ENCODE peak calls at places on chromosomes 3 and 15, in seven cellular contexts. U is H9, E is mesendoderm, V is trophoblast cell, Z is H1, J is neuronal stem cell, W is mesenchymal stem cell. G is an unnamed sample.

GRCh38 chr3:78029775-78030174 is 989.9 kb downstream of the ROBO2 start:
- DNase-seq in U (peak; percentile 46), E (no peak), V (no peak), Z (peak; percentile 54), J (no peak), W (no peak), G (no peak)

GRCh38 chr15:62360286-62360685 is 195.2 kb upstream of the C2CD4B start:
- DNase-seq in U (no peak), E (no peak), V (no peak), Z (no peak), J (no peak), W (no peak), G (peak; percentile 4)

GRCh38 chr15:48447657-48448056 is 116.4 kb downstream of the DUT start:
- DNase-seq in U (no peak), E (no peak), V (no peak), Z (no peak), J (no peak), W (peak; percentile 46), G (peak; percentile 82)

GRCh38 chr3:184740509-184741258 is 28.8 kb upstream of the MAGEF1 start:
- DNase-seq in U (peak; percentile 24), E (no peak), V (no peak), Z (no peak), J (no peak), W (peak; percentile 60), G (peak; percentile 69)

GRCh38 chr3:46930176-46930944 is 46.2 kb downstream of the CCDC12 start:
- DNase-seq in U (no peak), E (no peak), V (peak; percentile 28), Z (no peak), J (no peak), W (no peak), G (no peak)

GRCh38 chr15:96294766-96295165 is 35.7 kb upstream of the NR2F2 start:
- DNase-seq in U (no peak), E (no peak), V (no peak), Z (no peak), J (no peak), W (no peak), G (no peak)

GRCh38 chr3:52062499-52062898 is 6.1 kb upstream of the DUSP7 start:
- DNase-seq in U (no peak), E (no peak), V (peak; percentile 91), Z (no peak), J (no peak), W (peak; percentile 86), G (peak; percentile 90)

GRCh38 chr3:164351126-164351525 is 727.2 kb downstream of the SI start:
- DNase-seq in U (no peak), E (no peak), V (peak; percentile 36), Z (no peak), J (no peak), W (no peak), G (no peak)

GRCh38 chr3:154120903-154121235 is 321 bp upstream of the ARHGEF26 start:
- DNase-seq in U (no peak), E (no peak), V (no peak), Z (no peak), J (no peak), W (no peak), G (no peak)

GRCh38 chr3:187769771-187770170 is 24.5 kb upstream of the BCL6 start:
- DNase-seq in U (no peak), E (no peak), V (no peak), Z (no peak), J (no peak), W (no peak), G (no peak)

GRCh38 chr15:25169318-25169717 is 214.5 kb downstream of the SNRPN start:
- DNase-seq in U (peak; percentile 13), E (no peak), V (no peak), Z (no peak), J (no peak), W (no peak), G (no peak)

GRCh38 chr3:42159706-42160472 is 68.7 kb downstream of the TRAK1 start:
- DNase-seq in U (peak; percentile 97), E (peak; percentile 98), V (peak; percentile 25), Z (peak; percentile 82), J (peak; percentile 51), W (peak; percentile 34), G (no peak)

GRCh38 chr15:78033864-78034263 is 43.6 kb downstream of the TBC1D2B start:
- DNase-seq in U (no peak), E (no peak), V (no peak), Z (no peak), J (no peak), W (peak; percentile 41), G (peak; percentile 41)

GRCh38 chr3:49120096-49120437 is 556 bp downstream of the USP19 start:
- DNase-seq in U (no peak), E (peak; percentile 12), V (no peak), Z (no peak), J (no peak), W (peak; percentile 23), G (peak; percentile 6)

GRCh38 chr3:49120438-49121135 is at the start of gene USP19:
- DNase-seq in U (peak; percentile 96), E (peak; percentile 94), V (peak; percentile 94), Z (peak; percentile 96), J (peak; percentile 84), W (peak; percentile 94), G (peak; percentile 90)

GRCh38 chr3:49119439-49119838 is 1.2 kb downstream of the USP19 start:
- DNase-seq in U (no peak), E (no peak), V (no peak), Z (no peak), J (no peak), W (peak; percentile 31), G (peak; percentile 7)

GRCh38 chr3:49121244-49121671 is 635 bp upstream of the USP19 start:
- DNase-seq in U (no peak), E (no peak), V (no peak), Z (no peak), J (no peak), W (no peak), G (no peak)

GRCh38 chr3:49119036-49119435 is 1.6 kb downstream of the USP19 start:
- DNase-seq in U (no peak), E (no peak), V (no peak), Z (no peak), J (no peak), W (peak; percentile 4), G (no peak)
- H2AK5ac ChIP-seq in U (no peak overlapping the region), E (no peak overlapping the region), V (no peak overlapping the region), Z (no peak overlapping the region), J (no peak overlapping the region), W (no peak overlapping the region), G (no peak overlapping the region)

GRCh38 chr3:157061271-157061670 is 98.7 kb downstream of the CCNL1 start:
- DNase-seq in U (no peak), E (no peak), V (no peak), Z (no peak), J (no peak), W (no peak), G (no peak)
- H2AK5ac ChIP-seq in U (no peak overlapping the region), E (no peak overlapping the region), V (no peak overlapping the region), Z (no peak overlapping the region), J (no peak overlapping the region), W (no peak overlapping the region), G (no peak overlapping the region)

GRCh38 chr3:70970952-70971351 is 612.6 kb downstream of the FOXP1 start:
- DNase-seq in U (no peak), E (no peak), V (no peak), Z (no peak), J (no peak), W (no peak), G (no peak)

GRCh38 chr3:70974752-70975151 is 608.8 kb downstream of the FOXP1 start:
- DNase-seq in U (no peak), E (no peak), V (peak; percentile 21), Z (no peak), J (no peak), W (no peak), G (no peak)

GRCh38 chr3:70973558-70973957 is 610.0 kb downstream of the FOXP1 start:
- DNase-seq in U (no peak), E (no peak), V (peak; percentile 9), Z (no peak), J (no peak), W (peak; percentile 28), G (peak; percentile 84)

GRCh38 chr3:70972855-70973254 is 610.7 kb downstream of the FOXP1 start:
- DNase-seq in U (no peak), E (no peak), V (no peak), Z (no peak), J (no peak), W (no peak), G (no peak)

DNA sequence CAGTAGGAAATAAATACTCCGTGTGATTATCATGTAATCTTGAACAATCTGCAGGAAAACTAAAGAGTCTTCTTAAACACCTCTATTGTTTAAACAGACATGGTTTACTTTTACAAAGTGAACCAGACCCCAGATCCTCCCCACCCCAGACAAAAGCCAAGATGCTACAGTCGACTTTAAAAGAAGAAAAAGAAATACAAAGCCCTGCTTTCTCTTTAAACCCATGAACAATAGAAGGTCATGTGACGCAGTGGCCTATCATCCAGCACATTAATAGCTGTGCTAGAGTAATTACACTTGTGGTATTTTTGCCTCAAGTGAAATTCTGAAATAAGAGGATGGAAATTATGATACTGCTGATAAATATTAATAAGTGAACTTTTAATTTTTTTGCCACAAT is 613.4 kb downstream of the FOXP1 start:
- DNase-seq in U (no peak), E (no peak), V (no peak), Z (no peak), J (no peak), W (no peak), G (no peak)
- H2AK5ac ChIP-seq in U (no peak overlapping the region), E (no peak overlapping the region), V (no peak overlapping the region), Z (no peak overlapping the region), J (no peak overlapping the region), W (no peak overlapping the region), G (no peak overlapping the region)

GRCh38 chr3:177657243-177657642 is 460.0 kb upstream of the TBL1XR1 start:
- DNase-seq in U (no peak), E (no peak), V (no peak), Z (no peak), J (no peak), W (no peak), G (no peak)

GRCh38 chr3:177646749-177647148 is 449.5 kb upstream of the TBL1XR1 start:
- DNase-seq in U (no peak), E (no peak), V (no peak), Z (no peak), J (no peak), W (no peak), G (no peak)

GRCh38 chr3:177658354-177658753 is 461.1 kb upstream of the TBL1XR1 start:
- DNase-seq in U (no peak), E (no peak), V (no peak), Z (no peak), J (no peak), W (no peak), G (no peak)

GRCh38 chr3:177647876-177648275 is 450.6 kb upstream of the TBL1XR1 start:
- DNase-seq in U (no peak), E (no peak), V (no peak), Z (no peak), J (no peak), W (no peak), G (no peak)

DNA sequence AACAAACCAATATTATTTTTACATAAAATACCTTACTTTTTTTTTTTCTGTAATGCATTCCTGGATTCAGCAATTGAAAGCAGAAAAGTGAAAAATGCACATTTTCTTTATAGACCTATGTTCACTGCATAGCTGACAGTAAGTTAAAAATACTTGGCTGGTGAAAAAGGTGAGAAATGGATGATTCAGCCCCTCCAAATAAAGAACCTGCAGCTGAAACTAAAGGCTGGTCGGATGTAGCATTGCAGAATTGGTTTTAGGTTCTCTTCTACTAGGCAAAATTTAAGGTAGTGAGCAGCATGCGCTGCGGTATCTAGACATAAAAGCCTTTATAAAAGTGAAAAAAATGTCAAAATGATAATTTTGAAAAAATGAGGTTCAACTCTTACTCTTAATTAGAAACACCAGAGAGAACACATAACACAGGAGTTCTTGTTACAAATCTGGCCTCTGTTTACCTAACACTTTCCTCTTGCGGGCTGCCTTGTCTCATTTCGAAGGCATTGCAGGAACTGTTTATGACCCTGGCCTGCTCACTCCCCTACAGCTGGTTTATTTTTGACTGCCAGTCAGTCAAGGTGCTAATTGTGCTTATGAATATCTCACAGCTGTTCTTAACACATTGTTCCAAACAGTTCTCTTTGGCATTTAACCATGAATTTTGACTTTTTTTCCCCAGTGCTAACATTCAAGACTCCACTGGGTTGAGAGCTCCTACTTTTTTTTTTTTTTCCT is 455.4 kb upstream of the TBL1XR1 start:
- DNase-seq in U (no peak), E (no peak), V (no peak), Z (no peak), J (no peak), W (no peak), G (no peak)
- H2AK5ac ChIP-seq in U (no peak overlapping the region), E (no peak overlapping the region), V (no peak overlapping the region), Z (no peak overlapping the region), J (no peak overlapping the region), W (no peak overlapping the region), G (no peak overlapping the region)

G was measured in IMR-90.